ENCODE peak calls at places on chromosomes 5 and 9, in four cellular contexts. X is CD8-positive, alpha-beta T cell; L is mesothelial cell of epicardium; E is Peyer's patch. H is an unnamed sample.

GRCh38 chr5:53403758-53404157 is 76.7 kb upstream of the FST start:
- DNase-seq in X (no peak), L (no peak), E (no peak), H (no peak)

GRCh38 chr5:140266471-140267200 is 36.3 kb downstream of the PFDN1 start:
- DNase-seq in X (no peak), L (no peak), E (no peak), H (no peak)

GRCh38 chr9:114960276-114960675 is 29.9 kb upstream of the TNFSF8 start:
- DNase-seq in X (no peak), L (no peak), E (no peak), H (no peak)

GRCh38 chr9:111991179-111991578 is 94.6 kb downstream of the UGCG start:
- DNase-seq in X (no peak), L (no peak), E (no peak), H (no peak)

GRCh38 chr5:136020383-136021015 is 8.3 kb upstream of the TGFBI start:
- DNase-seq in X (no peak), L (no peak), E (no peak), H (no peak)

GRCh38 chr9:85224729-85225128 is 517.0 kb downstream of the AGTPBP1 start:
- DNase-seq in X (no peak), L (no peak), E (no peak), H (no peak)

GRCh38 chr9:38697901-38698300 is 22.0 kb downstream of the FAM240B start:
- DNase-seq in X (no peak), L (no peak), E (no peak), H (no peak)

GRCh38 chr5:142664634-142665033 is 21.3 kb downstream of the FGF1 start:
- DNase-seq in X (no peak), L (no peak), E (no peak), H (no peak)

GRCh38 chr5:158773151-158773550 is 326.6 kb downstream of the EBF1 start:
- DNase-seq in X (no peak), L (no peak), E (no peak), H (no peak)

GRCh38 chr9:136997355-136997754 is 987 bp upstream of the CLIC3 start:
- DNase-seq in X (no peak), L (no peak), E (no peak), H (no peak)

GRCh38 chr5:159053708-159054107 is 46.0 kb downstream of the EBF1 start:
- DNase-seq in X (no peak), L (no peak), E (no peak), H (no peak)

GRCh38 chr5:143536364-143536763 is 132.9 kb upstream of the NR3C1 start:
- DNase-seq in X (no peak), L (no peak), E (no peak), H (no peak)

GRCh38 chr5:170151105-170151831 is 45.6 kb downstream of the FOXI1 start:
- DNase-seq in X (no peak), L (no peak), E (no peak), H (no peak)

GRCh38 chr5:145775893-145776444 is 59.2 kb downstream of the PRELID2 start:
- DNase-seq in X (no peak), L (no peak), E (no peak), H (no peak)

GRCh38 chr5:79956173-79956670 is 34.8 kb downstream of the MTX3 start:
- DNase-seq in X (no peak), L (no peak), E (no peak), H (no peak)

GRCh38 chr5:92991681-92992472 is 589.1 kb downstream of the NR2F1-AS1 start:
- DNase-seq in X (no peak), L (no peak), E (no peak), H (no peak)

GRCh38 chr5:115838885-115839518 is 2.4 kb downstream of the ATG12 start:
- DNase-seq in X (no peak), L (no peak), E (no peak), H (no peak)

GRCh38 chr5:153594785-153595184 is 104.3 kb downstream of the GRIA1 start:
- DNase-seq in X (no peak), L (no peak), E (no peak), H (no peak)

GRCh38 chr5:78127875-78128274 is 166.6 kb downstream of the AP3B1 start:
- DNase-seq in X (no peak), L (no peak), E (no peak), H (no peak)

GRCh38 chr9:133878402-133878801 is 113.7 kb downstream of the VAV2 start:
- DNase-seq in X (no peak), L (no peak), E (no peak), H (no peak)

GRCh38 chr9:131500939-131501541 is 1.7 kb upstream of the POMT1 start:
- DNase-seq in X (peak; percentile 65), L (no peak), E (no peak), H (no peak)

GRCh38 chr5:72556351-72557146 is 49.3 kb upstream of the ZNF366 start:
- DNase-seq in X (peak; percentile 11), L (peak; percentile 59), E (peak; percentile 71), H (peak; percentile 66)

GRCh38 chr5:132962429-132962928 is 955 bp downstream of the AFF4 start:
- DNase-seq in X (no peak), L (no peak), E (peak; percentile 52), H (peak; percentile 20)

GRCh38 chr5:68834486-68834885 is 259.3 kb upstream of the SLC30A5 start:
- DNase-seq in X (no peak), L (no peak), E (no peak), H (no peak)

GRCh38 chr5:103385722-103386121 is 127.2 kb downstream of the MACIR start:
- DNase-seq in X (no peak), L (no peak), E (no peak), H (no peak)

GRCh38 chr9:36974731-36975130 is 59.3 kb downstream of the PAX5 start:
- DNase-seq in X (no peak), L (no peak), E (no peak), H (no peak)

GRCh38 chr9:123863164-123863855 is 66.6 kb downstream of the DENND1A start:
- DNase-seq in X (no peak), L (no peak), E (no peak), H (no peak)

GRCh38 chr5:14206028-14206725 is 63.0 kb downstream of the TRIO start:
- DNase-seq in X (no peak), L (no peak), E (no peak), H (no peak)

GRCh38 chr5:178331491-178331981 is 98.9 kb upstream of the PHYKPL start:
- DNase-seq in X (no peak), L (peak; percentile 12), E (peak; percentile 54), H (no peak)

GRCh38 chr5:93572773-93573626 is 8.0 kb downstream of the NR2F1-AS1 start:
- DNase-seq in X (no peak), L (no peak), E (no peak), H (no peak)

GRCh38 chr9:26053954-26054353 is 375.7 kb upstream of the TUSC1 start:
- DNase-seq in X (no peak), L (no peak), E (no peak), H (no peak)

GRCh38 chr5:36683821-36684434 is 77.5 kb downstream of the SLC1A3 start:
- DNase-seq in X (no peak), L (no peak), E (no peak), H (no peak)

GRCh38 chr9:133233681-133234432 is 24.8 kb upstream of the OBP2B start:
- DNase-seq in X (no peak), L (no peak), E (no peak), H (no peak)

GRCh38 chr5:128304791-128305190 is 221.2 kb downstream of the SLC12A2 start:
- DNase-seq in X (no peak), L (no peak), E (no peak), H (no peak)

GRCh38 chr9:85377751-85378289 is 363.9 kb downstream of the AGTPBP1 start:
- DNase-seq in X (no peak), L (no peak), E (no peak), H (no peak)

GRCh38 chr5:114412509-114413171 is 50.8 kb downstream of the KCNN2 start:
- DNase-seq in X (no peak), L (no peak), E (no peak), H (no peak)

GRCh38 chr5:158935215-158935614 is 164.5 kb downstream of the EBF1 start:
- DNase-seq in X (no peak), L (no peak), E (no peak), H (no peak)

GRCh38 chr9:74963043-74963442 is 10.3 kb upstream of the C9orf40 start:
- DNase-seq in X (no peak), L (no peak), E (no peak), H (no peak)

GRCh38 chr9:129270903-129271431 is 92.9 kb upstream of the IER5L start:
- DNase-seq in X (no peak), L (no peak), E (no peak), H (no peak)
- TF ChIP-seq CTCF in X (no peak), L (no peak), E (no peak), H (no peak)

GRCh38 chr9:79263666-79264460 is 307.9 kb upstream of the TLE4 start:
- DNase-seq in X (no peak), L (no peak), E (no peak), H (no peak)
- TF ChIP-seq CTCF in X (no peak), L (no peak), E (no peak), H (no peak)

GRCh38 chr5:64853777-64854176 is 85.0 kb downstream of the CWC27 start:
- DNase-seq in X (no peak), L (no peak), E (no peak), H (no peak)
- TF ChIP-seq CTCF in X (no peak), L (no peak), E (no peak), H (no peak)

GRCh38 chr5:122863721-122864120 is 18.3 kb downstream of the SNX24 start:
- DNase-seq in X (no peak), L (no peak), E (no peak), H (no peak)
- TF ChIP-seq CTCF in X (no peak), L (no peak), E (no peak), H (no peak)

GRCh38 chr9:127763918-127764384 is 14.5 kb downstream of the SH2D3C start:
- DNase-seq in X (peak; percentile 35), L (no peak), E (peak; percentile 76), H (no peak)
- TF ChIP-seq CTCF in X (peak; percentile 28), L (no peak), E (peak; percentile 8), H (peak; percentile 25)

GRCh38 chr5:180349391-180349790 is 3.7 kb downstream of the GFPT2 start:
- DNase-seq in X (no peak), L (no peak), E (no peak), H (no peak)
- TF ChIP-seq CTCF in X (no peak), L (no peak), E (no peak), H (no peak)

DNA sequence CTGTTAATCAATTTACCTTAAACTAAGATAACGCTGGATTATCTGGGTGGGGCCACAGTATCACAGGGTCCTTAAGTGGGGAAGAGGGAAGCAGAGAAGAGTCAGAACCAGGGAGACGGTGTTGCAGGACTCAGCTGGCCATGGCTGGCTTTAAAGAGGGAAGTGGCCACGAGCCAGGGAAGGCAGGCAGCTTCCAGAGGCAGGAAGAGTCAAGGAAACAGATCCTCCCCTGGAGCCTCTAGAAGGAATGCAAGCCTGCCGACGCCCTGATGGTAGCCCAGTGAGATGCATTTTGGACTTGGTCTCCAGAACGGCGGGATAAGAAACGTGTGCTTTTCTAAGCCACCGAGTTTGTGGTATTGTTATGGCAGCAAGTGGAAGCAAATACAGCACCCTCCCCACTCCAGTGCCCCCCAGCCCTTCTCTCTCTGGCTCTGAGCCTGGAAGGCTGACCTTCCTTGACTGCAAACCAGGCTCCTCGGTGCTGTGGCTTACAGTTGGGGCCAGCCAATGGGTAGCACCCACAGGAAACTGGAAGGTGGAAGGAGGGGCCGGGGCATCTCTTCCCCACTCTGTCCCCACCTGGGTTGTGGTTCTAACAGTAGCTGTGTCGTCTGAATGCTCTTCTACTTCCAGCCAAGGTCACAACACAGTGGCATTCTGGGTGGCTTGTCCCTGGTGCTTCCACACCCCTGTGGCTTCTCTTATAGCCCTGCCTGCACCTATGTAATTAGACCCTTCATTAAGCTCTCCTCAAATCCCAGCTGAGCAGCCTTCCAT is 30.1 kb upstream of the UNC5A start:
- DNase-seq in X (no peak), L (no peak), E (peak; percentile 28), H (no peak)
- TF ChIP-seq CTCF in X (no peak), L (no peak), E (no peak), H (no peak)